ENCODE peak calls at places on chromosome 4, in eight cellular contexts. K is left ventricle myocardium inferior; C is aorta; M is thoracic aorta; V is HAP-1; J is H1; Y is CD8-positive, alpha-beta memory T cell; B is Peyer's patch. A is an unnamed sample. For H3K36me3, the result is how much of the 10 kb centered on the place peaks cover.

GRCh38 chr4:86848136-86848535 is 1.0 kb downstream of the SLC10A6 start:
- DNase-seq in K (no peak), V (no peak), Y (no peak), C (no peak), B (no peak), M (no peak), J (no peak), A (no peak)

GRCh38 chr4:6900956-6901355 is 8.7 kb upstream of the TBC1D14 start:
- DNase-seq in B (peak), Y (peak), M (no peak), K (no peak), J (no peak), C (no peak), V (no peak), A (no peak)

GRCh38 chr4:95095352-95095974 is 337.7 kb downstream of the BMPR1B start:
- DNase-seq in J (no peak), Y (no peak), B (no peak), M (no peak), K (no peak), C (no peak), V (peak), A (no peak)

GRCh38 chr4:52957220-52957686 is 95.1 kb downstream of the RASL11B start:
- DNase-seq in K (no peak), C (no peak), B (no peak), J (no peak), M (no peak), Y (no peak), V (peak), A (no peak)

GRCh38 chr4:73381214-73381613 is 22.9 kb upstream of the ALB start:
- DNase-seq in B (no peak), V (no peak), M (no peak), C (no peak), Y (no peak), J (no peak), K (no peak), A (no peak)

GRCh38 chr4:155780773-155781172 is 22.0 kb downstream of the GUCY1B1 start:
- DNase-seq in B (no peak), J (no peak), V (no peak), Y (no peak), K (no peak), M (no peak), C (no peak), A (no peak)

GRCh38 chr4:170008376-170008775 is 17.8 kb downstream of the MFAP3L start:
- DNase-seq in Y (no peak), B (no peak), M (no peak), V (no peak), C (no peak), J (no peak), K (no peak), A (no peak)

GRCh38 chr4:73415807-73416238 is 11.7 kb downstream of the ALB start:
- DNase-seq in C (no peak), M (no peak), Y (no peak), B (no peak), K (no peak), V (peak), J (no peak), A (no peak)

GRCh38 chr4:59091376-59092142 is 1981.4 kb upstream of the IGFBP7 start:
- DNase-seq in B (no peak), V (no peak), K (no peak), M (no peak), Y (no peak), J (no peak), C (peak), A (no peak)

GRCh38 chr4:38560763-38561558 is 103.0 kb upstream of the KLF3 start:
- DNase-seq in B (no peak), J (no peak), K (no peak), C (no peak), Y (no peak), V (no peak), M (no peak), A (no peak)

GRCh38 chr4:90226734-90227133 is 99.5 kb downstream of the CCSER1 start:
- DNase-seq in J (no peak), B (no peak), M (no peak), Y (no peak), C (no peak), K (no peak), V (peak), A (no peak)

GRCh38 chr4:109640644-109641043 is 62.6 kb downstream of the CASP6 start:
- DNase-seq in K (no peak), Y (no peak), J (no peak), C (no peak), B (no peak), M (no peak), V (no peak), A (no peak)

GRCh38 chr4:122450847-122451246 is 5.7 kb downstream of the IL2 start:
- DNase-seq in V (peak), C (no peak), K (no peak), M (no peak), J (peak), Y (no peak), B (no peak), A (no peak)

GRCh38 chr4:68359508-68359907 is 9.6 kb upstream of the YTHDC1 start:
- DNase-seq in B (no peak), K (no peak), V (no peak), J (no peak), Y (no peak), M (no peak), C (no peak), A (no peak)

GRCh38 chr4:182768821-182769220 is 148.4 kb downstream of the DCTD start:
- DNase-seq in V (peak), C (no peak), K (no peak), Y (no peak), M (no peak), B (no peak), J (no peak), A (no peak)

GRCh38 chr4:6194458-6195195 is 5.7 kb downstream of the JAKMIP1 start:
- DNase-seq in V (no peak), J (no peak), B (peak), Y (no peak), M (no peak), C (no peak), K (no peak), A (no peak)

GRCh38 chr4:79626102-79626501 is 218.1 kb upstream of the GK2 start:
- DNase-seq in V (no peak), K (no peak), M (no peak), C (no peak), J (no peak), Y (no peak), B (no peak), A (no peak)
- H3K36me3 ChIP-seq in V (under half), K (under half), M (under half), C (under half), J (under half), Y (under half), B (under half), A (under half)

GRCh38 chr4:1210241-1210841 is 38.0 kb upstream of the SPON2 start:
- DNase-seq in V (no peak), B (no peak), C (peak), K (peak), M (no peak), Y (peak), J (no peak), A (no peak)

GRCh38 chr4:1211951-1212545 is 36.9 kb downstream of the CTBP1 start:
- DNase-seq in C (peak), V (no peak), K (peak), M (no peak), Y (no peak), B (peak), J (no peak), A (peak)

GRCh38 chr4:1210971-1211370 is 38.0 kb downstream of the CTBP1 start:
- DNase-seq in J (no peak), V (no peak), M (no peak), K (peak), C (peak), Y (peak), B (peak), A (no peak)

GRCh38 chr4:1212546-1213335 is 36.2 kb downstream of the CTBP1 start:
- DNase-seq in C (peak), V (no peak), K (peak), J (no peak), B (no peak), Y (no peak), M (no peak), A (no peak)

GRCh38 chr4:1211371-1211770 is 37.6 kb downstream of the CTBP1 start:
- DNase-seq in V (no peak), J (no peak), M (no peak), C (peak), Y (peak), K (peak), B (peak), A (no peak)
- H3K36me3 ChIP-seq in V (under half), J (under half), M (under half), C (under half), Y (under half), K (half or more), B (under half), A (under half)

DNA sequence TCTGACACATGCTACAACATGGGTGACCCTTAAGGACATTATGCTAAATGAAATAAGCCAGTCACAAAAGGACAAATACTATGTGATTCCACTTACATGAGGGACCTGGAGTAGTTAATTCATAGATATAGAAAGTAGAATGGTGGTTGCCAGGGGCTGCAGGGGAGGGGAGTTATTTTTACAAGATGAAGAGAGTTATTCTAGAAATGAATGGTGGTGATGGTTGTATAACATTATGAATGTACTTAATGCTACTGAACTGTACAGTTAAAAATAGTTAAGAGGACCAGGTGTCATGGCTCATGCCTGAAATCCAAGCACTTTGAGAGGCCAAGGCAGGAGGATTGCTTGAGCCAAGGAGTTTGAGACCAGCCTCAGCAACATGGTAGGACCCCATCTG is 59.5 kb upstream of the MSANTD1 start:
- DNase-seq in V (no peak), M (no peak), J (no peak), B (no peak), C (no peak), K (no peak), Y (no peak), A (no peak)
- H3K36me3 ChIP-seq in V (under half), M (under half), J (under half), B (half or more), C (under half), K (half or more), Y (under half), A (under half)

GRCh38 chr4:84697159-84697558 is 114.2 kb downstream of the CDS1 start:
- DNase-seq in C (no peak), K (no peak), M (no peak), J (no peak), V (no peak), Y (no peak), B (no peak), A (no peak)
- H3K36me3 ChIP-seq in C (under half), K (half or more), M (under half), J (under half), V (under half), Y (under half), B (half or more), A (half or more)